ENCODE peak calls at places on chromosome 4, in ten cellular contexts. H, A, Z, P, R, N, I, T, V and B are unnamed samples.

GRCh38 chr4:144611850-144612249 is 34.1 kb upstream of the HHIP start:
- DNase-seq in H (peak; percentile 22), A (peak; percentile 36), Z (no peak), P (peak; percentile 18), R (no peak), N (no peak), I (no peak), T (no peak), V (peak; percentile 12), B (peak; percentile 20)

GRCh38 chr4:186260504-186261448 is 5.2 kb upstream of the F11 start:
- DNase-seq in H (peak; percentile 45), A (peak; percentile 8), Z (no peak), P (no peak), R (no peak), N (no peak), I (no peak), T (no peak), V (no peak), B (peak; percentile 22)

GRCh38 chr4:53582194-53582593 is 9.1 kb downstream of the LNX1 start:
- DNase-seq in H (no peak), A (no peak), Z (no peak), P (no peak), R (no peak), N (no peak), I (no peak), T (no peak), V (no peak), B (no peak)

GRCh38 chr4:139457318-139457717 is 3.4 kb downstream of the RAB33B start:
- DNase-seq in H (no peak), A (no peak), Z (peak; percentile 57), P (no peak), R (no peak), N (no peak), I (no peak), T (no peak), V (no peak), B (peak; percentile 47)

GRCh38 chr4:116599859-116600258 is 485.5 kb downstream of the TRAM1L1 start:
- DNase-seq in H (no peak), A (no peak), Z (no peak), P (no peak), R (no peak), N (peak; percentile 37), I (no peak), T (no peak), V (peak; percentile 33), B (no peak)

GRCh38 chr4:146059153-146059552 is 116.4 kb upstream of the LSM6 start:
- DNase-seq in H (no peak), A (no peak), Z (no peak), P (peak; percentile 25), R (no peak), N (no peak), I (no peak), T (no peak), V (peak; percentile 85), B (no peak)

GRCh38 chr4:181761130-181761529 is 482.1 kb upstream of the TENM3 start:
- DNase-seq in H (no peak), A (peak; percentile 11), Z (no peak), P (no peak), R (no peak), N (no peak), I (no peak), T (peak; percentile 59), V (no peak), B (no peak)

GRCh38 chr4:145234086-145234694 is 53.8 kb upstream of the OTUD4 start:
- DNase-seq in H (peak; percentile 43), A (peak; percentile 84), Z (peak; percentile 21), P (peak; percentile 65), R (peak; percentile 51), N (no peak), I (no peak), T (peak; percentile 69), V (peak; percentile 88), B (peak; percentile 59)

DNA sequence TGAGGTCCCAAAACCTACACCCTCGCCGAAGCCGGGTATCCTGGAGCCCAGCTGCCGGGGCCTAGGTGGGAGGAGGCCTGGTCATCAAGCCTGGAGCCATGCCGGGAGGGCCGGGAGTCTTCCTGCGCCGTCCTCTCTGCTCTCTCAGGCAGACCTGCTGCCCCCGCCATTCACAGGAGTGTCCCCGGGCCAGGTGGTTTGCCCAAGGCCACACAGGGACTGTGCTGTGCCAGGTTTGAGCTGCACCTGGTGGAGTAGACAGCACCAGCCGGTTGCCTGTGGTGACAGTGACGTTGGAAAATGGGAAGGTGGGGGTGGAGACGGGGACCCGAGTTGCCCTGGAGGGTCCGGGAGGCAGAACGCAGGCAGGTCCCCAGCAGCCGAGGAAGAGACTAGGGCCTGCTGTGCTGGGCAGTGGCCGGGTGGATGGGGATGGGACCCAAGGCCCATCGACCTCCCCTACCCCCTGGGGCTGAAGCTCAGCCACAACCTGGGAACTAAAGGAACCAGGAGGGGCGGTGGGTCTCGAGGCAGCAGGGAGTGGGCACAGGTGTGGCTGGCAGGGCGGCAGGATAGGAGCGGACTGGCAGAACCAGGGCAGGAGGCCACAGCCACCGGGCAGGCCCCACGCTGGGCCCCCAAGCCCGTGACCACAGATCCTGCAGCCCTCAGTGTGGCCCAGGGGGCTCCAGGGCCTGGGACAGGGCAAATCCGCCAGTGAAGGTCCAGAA is 9.5 kb downstream of the DOK7 start:
- DNase-seq in H (no peak), A (no peak), Z (no peak), P (no peak), R (no peak), N (peak; percentile 43), I (no peak), T (no peak), V (no peak), B (no peak)
- TF ChIP-seq CTCF in H (no peak), A (no peak), Z (no peak), P (no peak), R (no peak), N (no peak), I (no peak), T (no peak), V (no peak), B (no peak)

GRCh38 chr4:77697860-77698599 is 92.4 kb downstream of the CXCL13 start:
- DNase-seq in H (peak; percentile 64), A (peak; percentile 73), Z (peak; percentile 10), P (peak; percentile 5), R (no peak), N (peak; percentile 51), I (no peak), T (peak; percentile 85), V (peak; percentile 31), B (peak; percentile 79)
- TF ChIP-seq CTCF in H (peak; percentile 77), A (peak; percentile 65), Z (peak; percentile 63), P (no peak), R (peak; percentile 30), N (peak; percentile 29), I (no peak), T (peak; percentile 78), V (peak; percentile 61), B (peak; percentile 69)

GRCh38 chr4:55012363-55013255 is 112.8 kb downstream of the KDR start:
- DNase-seq in H (no peak), A (no peak), Z (no peak), P (no peak), R (no peak), N (no peak), I (no peak), T (no peak), V (no peak), B (no peak)

GRCh38 chr4:55004831-55005230 is 120.6 kb downstream of the KDR start:
- DNase-seq in H (no peak), A (no peak), Z (peak; percentile 26), P (no peak), R (no peak), N (peak; percentile 60), I (no peak), T (peak; percentile 35), V (no peak), B (no peak)

GRCh38 chr4:55010550-55010949 is 114.8 kb downstream of the KDR start:
- DNase-seq in H (no peak), A (no peak), Z (no peak), P (no peak), R (no peak), N (no peak), I (no peak), T (no peak), V (no peak), B (no peak)

GRCh38 chr4:55005910-55006309 is 119.5 kb downstream of the KDR start:
- DNase-seq in H (no peak), A (no peak), Z (no peak), P (no peak), R (no peak), N (no peak), I (no peak), T (no peak), V (no peak), B (no peak)

DNA sequence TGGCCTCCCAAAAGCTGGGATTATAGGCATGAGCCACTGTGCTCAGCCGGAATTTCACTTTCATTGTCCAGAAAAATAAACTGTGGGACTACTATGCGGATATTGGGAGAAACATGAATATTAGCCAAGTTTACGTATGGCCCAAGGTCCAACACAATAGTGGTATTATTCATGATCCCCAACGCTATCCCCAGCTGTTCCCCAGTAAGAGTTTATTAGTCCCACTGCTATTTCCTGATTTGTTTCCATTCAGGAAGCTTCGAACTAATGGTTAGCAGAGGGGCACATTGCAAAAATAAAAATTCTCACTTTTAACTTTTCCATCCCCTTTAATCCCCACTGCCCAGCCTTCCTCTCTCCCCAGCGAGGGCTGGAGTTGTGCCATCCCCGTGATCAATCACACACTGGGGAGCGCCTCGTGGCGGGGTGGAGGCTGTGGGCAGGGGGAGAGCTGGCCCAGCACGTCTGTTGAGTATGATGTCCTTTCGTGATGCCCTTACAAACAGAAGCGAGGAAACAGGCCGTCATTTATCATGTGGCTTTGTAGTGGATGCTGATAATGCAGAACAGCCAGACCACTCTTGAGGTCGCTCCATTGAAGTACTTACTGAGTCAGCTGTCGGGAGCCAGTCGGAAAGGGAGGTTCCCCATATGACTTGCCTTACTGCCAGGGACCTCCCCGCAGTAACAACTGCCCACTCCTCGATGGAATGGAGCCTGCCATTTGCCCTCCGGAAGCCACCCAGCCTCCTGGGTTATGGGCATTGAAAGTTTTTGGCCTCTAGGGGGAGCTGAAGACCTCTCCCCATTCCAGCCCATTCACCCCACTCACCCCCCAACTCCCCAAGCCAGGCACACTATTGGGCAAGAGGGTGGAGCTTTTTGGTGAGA is 117.0 kb downstream of the KDR start:
- DNase-seq in H (no peak), A (peak; percentile 39), Z (no peak), P (peak; percentile 23), R (no peak), N (no peak), I (no peak), T (no peak), V (no peak), B (peak; percentile 15)
- TF ChIP-seq CTCF in H (peak; percentile 66), A (peak; percentile 32), Z (peak; percentile 48), P (no peak), R (peak; percentile 26), N (no peak), I (no peak), T (peak; percentile 45), V (peak; percentile 69), B (peak; percentile 77)

GRCh38 chr4:1234296-1234695 is 14.6 kb downstream of the CTBP1 start:
- DNase-seq in H (no peak), A (no peak), Z (no peak), P (no peak), R (no peak), N (peak; percentile 58), I (peak; percentile 53), T (no peak), V (no peak), B (no peak)

GRCh38 chr4:1235381-1236102 is 13.4 kb downstream of the CTBP1 start:
- DNase-seq in H (no peak), A (no peak), Z (no peak), P (no peak), R (no peak), N (peak; percentile 41), I (peak; percentile 15), T (no peak), V (no peak), B (no peak)

GRCh38 chr4:1232661-1233621 is 16.0 kb downstream of the CTBP1 start:
- DNase-seq in H (no peak), A (no peak), Z (peak; percentile 76), P (no peak), R (no peak), N (peak; percentile 66), I (no peak), T (peak; percentile 71), V (no peak), B (no peak)

GRCh38 chr4:1234811-1235292 is 14.1 kb downstream of the CTBP1 start:
- DNase-seq in H (no peak), A (no peak), Z (no peak), P (no peak), R (no peak), N (peak; percentile 39), I (peak; percentile 27), T (no peak), V (no peak), B (no peak)

DNA sequence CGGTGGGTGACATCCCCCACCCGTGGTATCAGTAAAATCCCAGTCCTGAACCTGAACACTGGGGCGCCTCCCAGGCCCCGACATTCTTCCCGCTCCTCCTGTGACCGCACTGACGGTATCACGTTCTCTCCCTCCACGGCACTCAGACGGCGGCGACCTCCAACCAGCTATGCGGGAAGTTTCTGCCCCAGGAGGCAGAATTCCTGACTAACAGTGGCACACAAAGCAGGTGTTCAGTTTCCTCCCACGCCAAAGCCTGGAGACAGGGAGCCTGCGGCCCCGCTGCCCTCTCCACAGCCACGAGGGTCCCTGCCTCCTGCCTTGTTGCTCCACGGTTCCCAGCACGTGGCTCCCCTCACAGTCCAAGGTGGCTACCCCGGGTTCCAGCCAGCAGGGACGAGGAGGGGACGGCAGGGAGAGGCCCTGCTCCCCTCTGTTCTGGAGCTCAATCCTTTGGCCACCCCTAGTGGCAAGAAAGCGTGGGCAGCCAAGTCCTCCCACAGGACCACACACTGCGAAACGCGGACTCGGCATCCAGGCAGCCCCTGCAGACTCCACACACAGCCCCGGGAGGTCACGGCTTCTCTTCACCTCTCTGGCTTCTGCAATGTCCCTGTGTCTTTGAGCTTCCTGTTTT is 15.2 kb downstream of the CTBP1 start:
- DNase-seq in H (no peak), A (no peak), Z (no peak), P (no peak), R (no peak), N (peak; percentile 64), I (peak; percentile 83), T (peak; percentile 39), V (no peak), B (no peak)
- TF ChIP-seq CTCF in H (peak; percentile 19), A (no peak), Z (peak; percentile 37), P (no peak), R (peak; percentile 36), N (no peak), I (peak; percentile 59), T (peak; percentile 75), V (peak; percentile 13), B (no peak)